ENCODE peak calls at places on chromosomes 11 and 22, in four cellular contexts. B is pancreas, E is fibroblast of pulmonary artery, P is fibroblast of mammary gland. V is an unnamed sample.

GRCh38 chr11:98130117-98130625 is 890.6 kb upstream of the CNTN5 start:
- DNase-seq in B (no peak), E (no peak), P (no peak), V (no peak)

GRCh38 chr11:27913650-27914049 is 194.3 kb downstream of the KIF18A start:
- DNase-seq in E (peak), P (peak), B (no peak), V (no peak)

GRCh38 chr11:122109932-122110331 is 6.1 kb downstream of the BLID start:
- DNase-seq in E (no peak), B (no peak), P (no peak), V (no peak)

GRCh38 chr11:57649826-57650738 is at the start of gene YPEL4:
- DNase-seq in P (peak), E (peak), B (no peak), V (peak)

GRCh38 chr11:27795955-27796861 is 96.0 kb upstream of the BDNF start:
- DNase-seq in E (no peak), P (no peak), B (peak), V (no peak)

GRCh38 chr11:46463701-46464100 is 72.1 kb upstream of the CHRM4 start:
- DNase-seq in P (no peak), B (no peak), E (no peak), V (no peak)

GRCh38 chr11:128323381-128323780 is 264.0 kb downstream of the ETS1 start:
- DNase-seq in P (peak), E (peak), B (no peak), V (peak)

GRCh38 chr11:36411202-36411640 is 98.9 kb downstream of the TRAF6 start:
- DNase-seq in P (no peak), E (peak), B (no peak), V (no peak)

GRCh38 chr22:43884600-43885318 is 7.1 kb downstream of the PNPLA5 start:
- DNase-seq in P (peak), E (peak), B (no peak), V (peak)

GRCh38 chr11:116513278-116513823 is 259.4 kb downstream of the BUD13 start:
- DNase-seq in B (no peak), P (no peak), E (no peak), V (no peak)

GRCh38 chr22:37428649-37429586 is 1.6 kb upstream of the ELFN2 start:
- DNase-seq in B (no peak), P (peak), E (peak), V (peak)

GRCh38 chr11:62959077-62959980 is 25.4 kb downstream of the SLC22A6 start:
- DNase-seq in B (no peak), E (no peak), P (no peak), V (no peak)

GRCh38 chr11:70769521-70769920 is 371.2 kb downstream of the CTTN start:
- DNase-seq in E (no peak), P (no peak), B (no peak), V (no peak)

GRCh38 chr11:223921-224320 is 12.2 kb downstream of the SIRT3 start:
- DNase-seq in B (no peak), P (no peak), E (no peak), V (no peak)

GRCh38 chr11:6911946-6912345 is 8.9 kb upstream of the OR2D3 start:
- DNase-seq in B (no peak), P (peak), E (peak), V (peak)

GRCh38 chr11:8357891-8358566 is 94.4 kb upstream of the LMO1 start:
- DNase-seq in E (no peak), B (no peak), P (no peak), V (no peak)

GRCh38 chr11:118896472-118896913 is 12.8 kb downstream of the CXCR5 start:
- DNase-seq in B (no peak), P (no peak), E (no peak), V (no peak)

GRCh38 chr11:131370090-131370751 is at the start of gene NTM:
- DNase-seq in E (peak), P (peak), B (no peak), V (peak)

GRCh38 chr11:12175694-12176241 is 65.4 kb downstream of the MICAL2 start:
- DNase-seq in B (no peak), P (peak), E (peak), V (peak)

GRCh38 chr11:69921429-69922014 is 102.3 kb upstream of the FGF3 start:
- DNase-seq in E (no peak), B (peak), P (no peak), V (no peak)

GRCh38 chr11:46075928-46076327 is 45.3 kb downstream of the PHF21A start:
- DNase-seq in B (no peak), P (no peak), E (no peak), V (no peak)

GRCh38 chr11:131671320-131671719 is 300.9 kb downstream of the NTM start:
- DNase-seq in E (no peak), B (no peak), P (no peak), V (no peak)

GRCh38 chr11:113384551-113384950 is 3.0 kb upstream of the ANKK1 start:
- DNase-seq in E (peak), P (peak), B (no peak), V (peak)

GRCh38 chr11:113293936-113294335 is 20.4 kb upstream of the TTC12 start:
- DNase-seq in P (no peak), E (no peak), B (no peak), V (no peak)

GRCh38 chr11:46669606-46670243 is 30.7 kb downstream of the ARHGAP1 start:
- DNase-seq in E (no peak), P (no peak), B (no peak), V (no peak)

GRCh38 chr11:119029340-119030028 is 1.2 kb downstream of the SLC37A4 start:
- DNase-seq in E (no peak), B (peak), P (no peak), V (no peak)

GRCh38 chr11:43830928-43831440 is 49.6 kb upstream of the ALKBH3 start:
- DNase-seq in E (peak), P (peak), B (no peak), V (peak)

GRCh38 chr11:72758304-72758689 is 6.1 kb upstream of the ARAP1 start:
- DNase-seq in P (peak), B (no peak), E (peak), V (no peak)

GRCh38 chr11:33268945-33269567 is 11.9 kb downstream of the HIPK3 start:
- DNase-seq in P (peak), B (no peak), E (peak), V (peak)

GRCh38 chr22:33000342-33001280 is 57.6 kb downstream of the SYN3 start:
- DNase-seq in B (peak), E (peak), P (peak), V (peak)

GRCh38 chr11:100920571-100920970 is 209.0 kb downstream of the PGR start:
- DNase-seq in P (no peak), E (no peak), B (no peak), V (no peak)

GRCh38 chr11:124946735-124947141 is 7.3 kb upstream of the CCDC15 start:
- DNase-seq in B (no peak), E (peak), P (peak), V (peak)

GRCh38 chr11:70364745-70365535 is 33.4 kb upstream of the CTTN start:
- DNase-seq in E (no peak), P (no peak), B (no peak), V (no peak)

GRCh38 chr11:105144887-105145286 is 5.3 kb upstream of the CARD18 start:
- DNase-seq in B (no peak), E (peak), P (peak), V (peak)

GRCh38 chr22:49247194-49247924 is 580.3 kb downstream of the BRD1 start:
- DNase-seq in B (no peak), P (no peak), E (no peak), V (no peak)

GRCh38 chr11:72138821-72139390 is 3.4 kb downstream of the FOLR3 start:
- DNase-seq in B (no peak), P (no peak), E (no peak), V (no peak)

GRCh38 chr11:117620131-117620530 is 176.9 kb downstream of the DSCAML1 start:
- DNase-seq in P (no peak), B (no peak), E (no peak), V (no peak)

GRCh38 chr11:72969894-72970335 is 155.7 kb downstream of the ATG16L2 start:
- DNase-seq in P (peak), B (no peak), E (peak), V (peak)

DNA sequence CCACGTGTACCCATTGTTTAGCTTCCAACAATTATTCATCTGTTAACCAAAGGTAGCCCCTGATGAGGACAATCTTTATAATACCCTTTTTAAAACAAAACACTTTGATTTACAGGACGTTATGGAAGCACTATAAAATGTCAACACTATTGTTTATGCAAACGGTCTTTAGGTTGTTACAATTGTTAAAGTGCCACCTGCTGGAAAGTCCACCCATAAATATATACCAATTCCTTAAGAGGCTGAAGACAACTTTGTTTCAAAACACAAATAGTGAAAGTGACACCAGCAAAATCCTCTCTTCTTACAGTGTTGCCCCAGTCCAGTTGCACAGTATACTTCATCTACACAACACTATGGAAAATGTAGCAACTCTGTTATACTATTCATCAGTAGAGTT is 68.9 kb upstream of the SLN start:
- DNase-seq in P (no peak), B (no peak), E (no peak), V (no peak)
- TF ChIP-seq CTCF in P (no peak), B (no peak), E (peak), V (no peak)

GRCh38 chr22:39231197-39231950 is 13.4 kb downstream of the PDGFB start:
- DNase-seq in P (no peak), E (no peak), B (peak), V (no peak)

GRCh38 chr22:39230261-39231196 is 14.3 kb downstream of the PDGFB start:
- DNase-seq in B (peak), E (no peak), P (no peak), V (no peak)

GRCh38 chr22:39229075-39229474 is 15.7 kb downstream of the PDGFB start:
- DNase-seq in P (no peak), B (no peak), E (no peak), V (no peak)

GRCh38 chr22:39227542-39228272 is 17.1 kb downstream of the PDGFB start:
- DNase-seq in P (no peak), B (peak), E (no peak), V (no peak)

GRCh38 chr22:39229688-39230260 is 15.0 kb downstream of the PDGFB start:
- DNase-seq in E (no peak), B (peak), P (no peak), V (no peak)
- TF ChIP-seq CTCF in E (no peak), B (no peak), P (no peak), V (no peak)

GRCh38 chr22:41598081-41598480 is 8.4 kb upstream of the PMM1 start:
- DNase-seq in B (no peak), P (peak), E (peak), V (peak)

GRCh38 chr22:41600976-41601375 is 11.3 kb upstream of the PMM1 start:
- DNase-seq in B (no peak), P (no peak), E (no peak), V (no peak)

GRCh38 chr22:41596776-41597634 is 7.4 kb upstream of the PMM1 start:
- DNase-seq in P (peak), E (peak), B (peak), V (peak)

GRCh38 chr22:41597635-41597953 is 8.0 kb upstream of the PMM1 start:
- DNase-seq in B (no peak), E (no peak), P (no peak), V (no peak)

DNA sequence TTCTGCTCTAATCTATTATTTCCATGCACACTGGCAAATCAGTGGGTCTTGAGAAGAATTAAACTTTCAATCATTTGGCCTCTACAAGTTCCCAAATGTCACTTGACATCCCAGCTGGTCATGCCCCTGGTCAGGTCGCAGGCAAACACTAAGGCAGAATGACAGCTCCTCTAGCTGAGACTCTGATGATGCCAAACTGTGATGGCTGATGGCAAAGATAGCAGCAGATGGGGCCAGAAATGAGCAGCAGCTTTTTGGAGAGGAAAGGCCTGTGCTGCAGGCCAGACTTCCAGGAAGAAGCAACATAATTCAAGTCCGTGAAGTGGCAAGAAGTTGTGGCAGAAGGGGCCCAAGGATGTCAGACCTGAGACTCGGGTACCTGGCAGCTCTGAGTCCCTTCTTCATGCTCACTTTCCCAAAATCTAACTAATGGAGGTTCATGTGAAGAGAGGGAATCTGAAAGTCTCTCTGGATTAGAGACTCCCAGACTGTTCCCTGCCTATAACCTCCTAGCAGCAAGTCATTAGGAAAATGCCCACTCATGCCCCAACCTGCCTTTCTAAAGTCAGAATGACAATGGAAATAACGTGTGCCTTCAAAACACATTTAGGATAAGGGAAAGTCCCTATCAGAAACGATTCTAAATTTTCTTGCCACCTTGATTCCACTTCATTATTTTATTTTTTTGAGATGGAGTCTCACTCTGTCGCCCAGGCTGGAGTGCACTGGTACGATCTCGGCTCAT is 9.4 kb upstream of the PMM1 start:
- DNase-seq in B (no peak), P (no peak), E (no peak), V (no peak)
- TF ChIP-seq CTCF in B (no peak), P (no peak), E (no peak), V (no peak)

GRCh38 chr11:78830277-78830676 is 255.6 kb upstream of the NARS2 start:
- DNase-seq in E (no peak), P (no peak), B (no peak), V (no peak)

GRCh38 chr11:78834886-78835285 is 260.2 kb upstream of the NARS2 start:
- DNase-seq in E (no peak), B (no peak), P (no peak), V (no peak)

GRCh38 chr11:78831571-78831970 is 256.9 kb upstream of the NARS2 start:
- DNase-seq in E (no peak), B (no peak), P (no peak), V (no peak)

GRCh38 chr11:78833237-78833636 is 258.6 kb upstream of the NARS2 start:
- DNase-seq in B (no peak), P (no peak), E (no peak), V (no peak)

DNA sequence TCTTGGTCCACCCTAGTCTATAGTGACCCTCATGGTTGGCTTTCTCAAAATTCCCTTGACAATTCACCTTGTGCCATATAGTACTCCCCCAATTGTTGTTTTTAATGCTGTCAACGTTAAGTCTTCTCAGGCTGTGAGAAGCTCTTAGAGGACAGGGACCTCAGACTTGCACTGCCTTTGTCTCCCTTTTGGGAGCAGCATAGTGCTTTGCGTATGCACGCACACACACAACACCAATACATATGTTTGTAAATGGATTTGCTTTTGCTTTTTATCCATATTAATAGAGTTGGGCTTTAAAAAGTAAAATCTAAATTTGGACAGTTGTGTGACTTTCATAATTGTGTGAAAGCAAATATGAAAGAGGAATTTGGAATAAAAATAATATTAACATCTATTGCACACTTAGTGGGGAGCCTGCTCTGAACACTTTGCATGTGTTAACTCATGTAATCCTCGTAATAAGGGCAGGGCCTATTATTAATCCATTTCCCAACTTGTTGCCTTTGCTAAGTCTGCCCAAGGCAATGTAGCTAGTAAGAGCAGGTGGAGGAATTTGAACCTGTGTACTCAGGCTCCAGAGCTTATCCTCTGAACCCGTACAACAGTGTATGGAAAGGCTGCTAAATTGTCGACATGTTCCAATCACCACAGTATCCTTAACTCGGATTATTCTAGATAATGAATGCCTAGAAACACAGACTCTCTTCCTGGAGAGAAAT is 257.7 kb upstream of the NARS2 start:
- DNase-seq in E (no peak), P (no peak), B (no peak), V (no peak)
- TF ChIP-seq CTCF in E (peak), P (no peak), B (no peak), V (peak)

GRCh38 chr11:64248578-64248977 is 1.8 kb upstream of the PPP1R14B start:
- DNase-seq in B (no peak), P (no peak), E (no peak), V (no peak)

GRCh38 chr11:64247729-64248531 is 1.2 kb upstream of the PPP1R14B start:
- DNase-seq in B (no peak), E (no peak), P (no peak), V (no peak)

GRCh38 chr11:64245797-64246623 is 733 bp downstream of the PPP1R14B start:
- DNase-seq in E (peak), P (peak), B (peak), V (peak)

GRCh38 chr11:64245401-64245796 is 1.3 kb downstream of the PPP1R14B start:
- DNase-seq in E (no peak), B (peak), P (no peak), V (no peak)

GRCh38 chr11:64246874-64247728 is at the start of gene PPP1R14B:
- DNase-seq in E (peak), B (peak), P (peak), V (peak)
- TF ChIP-seq CTCF in E (no peak), B (no peak), P (no peak), V (no peak)

V was measured in AG10803.